ENCODE peak calls at places on chromosomes 11 and 22, in six cellular contexts. E is NCI-H82, I is NCI-H1048, U is Right ventricle myocardium superior, V is heart left ventricle, Z is neural crest cell. T is an unnamed sample.

GRCh38 chr11:93623179-93623578 is 38.3 kb upstream of the CEP295 start:
- DNase-seq in E (no peak), I (no peak), U (no peak), V (no peak), Z (no peak), T (no peak)

GRCh38 chr11:66359662-66360087 is 11.9 kb downstream of the SLC29A2 start:
- DNase-seq in E (peak), I (no peak), U (no peak), V (no peak), Z (no peak), T (no peak)

GRCh38 chr11:69390561-69390960 is 90.9 kb upstream of the LINC01488 start:
- DNase-seq in E (no peak), I (no peak), U (no peak), V (no peak), Z (no peak), T (no peak)

GRCh38 chr11:85558411-85558810 is 68.7 kb downstream of the DLG2 start:
- DNase-seq in E (no peak), I (no peak), U (no peak), V (no peak), Z (no peak), T (no peak)

GRCh38 chr11:31246451-31247165 is 122.9 kb downstream of the DCDC1 start:
- DNase-seq in E (peak), I (no peak), U (peak), V (no peak), Z (no peak), T (no peak)

GRCh38 chr11:89405629-89406028 is 85.5 kb downstream of the NOX4 start:
- DNase-seq in E (peak), I (no peak), U (no peak), V (no peak), Z (no peak), T (peak)

GRCh38 chr11:134559617-134559992 is 147.6 kb upstream of the B3GAT1 start:
- DNase-seq in E (no peak), I (no peak), U (no peak), V (peak), Z (no peak), T (peak)

GRCh38 chr11:70415176-70415575 is 16.8 kb downstream of the CTTN start:
- DNase-seq in E (no peak), I (no peak), U (no peak), V (no peak), Z (no peak), T (no peak)

GRCh38 chr11:1382831-1383607 is 6.7 kb upstream of the BRSK2 start:
- DNase-seq in E (peak), I (no peak), U (peak), V (peak), Z (peak), T (peak)

GRCh38 chr22:23219787-23220484 is 39.6 kb downstream of the BCR start:
- DNase-seq in E (peak), I (no peak), U (no peak), V (no peak), Z (no peak), T (no peak)

GRCh38 chr11:108669711-108670110 is 4.8 kb downstream of the DDX10 start:
- DNase-seq in E (peak), I (no peak), U (no peak), V (no peak), Z (no peak), T (no peak)

GRCh38 chr11:26974068-26974790 is 19.7 kb upstream of the FIBIN start:
- DNase-seq in E (no peak), I (no peak), U (no peak), V (no peak), Z (no peak), T (no peak)

GRCh38 chr11:65065898-65066297 is 7.5 kb upstream of the NAALADL1 start:
- DNase-seq in E (no peak), I (no peak), U (no peak), V (no peak), Z (no peak), T (no peak)

GRCh38 chr11:105582497-105582896 is 27.4 kb upstream of the GRIA4 start:
- DNase-seq in E (no peak), I (no peak), U (no peak), V (no peak), Z (no peak), T (no peak)

GRCh38 chr11:2940930-2941821 is 12.0 kb upstream of the PHLDA2 start:
- DNase-seq in E (no peak), I (no peak), U (peak), V (no peak), Z (no peak), T (peak)

GRCh38 chr22:39176067-39176621 is 23.7 kb upstream of the CBX7 start:
- DNase-seq in E (no peak), I (no peak), U (peak), V (peak), Z (no peak), T (no peak)

GRCh38 chr22:17774206-17774927 is at the start of gene BID:
- DNase-seq in E (peak), I (no peak), U (peak), V (peak), Z (peak), T (peak)

GRCh38 chr11:95791385-95792033 is 1.2 kb downstream of the CEP57 start:
- DNase-seq in E (no peak), I (no peak), U (no peak), V (no peak), Z (no peak), T (no peak)

GRCh38 chr11:128804481-128804880 is 62.6 kb downstream of the KCNJ1 start:
- DNase-seq in E (no peak), I (no peak), U (no peak), V (no peak), Z (no peak), T (no peak)

GRCh38 chr11:45211732-45212131 is 65.3 kb downstream of the PRDM11 start:
- DNase-seq in E (no peak), I (no peak), U (no peak), V (no peak), Z (no peak), T (no peak)

GRCh38 chr11:92880391-92880790 is 89.1 kb upstream of the MTNR1B start:
- DNase-seq in E (no peak), I (no peak), U (no peak), V (no peak), Z (no peak), T (no peak)

GRCh38 chr22:17570851-17571631 is 7.7 kb downstream of the SLC25A18 start:
- DNase-seq in E (no peak), I (no peak), U (peak), V (peak), Z (no peak), T (no peak)

GRCh38 chr11:27571151-27571840 is 64.7 kb upstream of the LIN7C start:
- DNase-seq in E (no peak), I (no peak), U (no peak), V (no peak), Z (no peak), T (no peak)

GRCh38 chr22:44037519-44038370 is 13.6 kb downstream of the PARVB start:
- DNase-seq in E (peak), I (no peak), U (no peak), V (peak), Z (no peak), T (no peak)

GRCh38 chr11:27395556-27396258 is 32.7 kb upstream of the CCDC34 start:
- DNase-seq in E (no peak), I (no peak), U (no peak), V (no peak), Z (no peak), T (no peak)

GRCh38 chr22:32410459-32410858 is 1.6 kb downstream of the RTCB start:
- DNase-seq in E (no peak), I (no peak), U (no peak), V (no peak), Z (no peak), T (no peak)

GRCh38 chr22:39997939-39998726 is 3.4 kb downstream of the FAM83F start:
- DNase-seq in E (peak), I (no peak), U (peak), V (no peak), Z (no peak), T (peak)

GRCh38 chr22:49774046-49774445 is 53.6 kb downstream of the BRD1 start:
- DNase-seq in E (no peak), I (no peak), U (no peak), V (no peak), Z (no peak), T (no peak)

GRCh38 chr11:67033661-67034166 is 10.8 kb downstream of the SYT12 start:
- DNase-seq in E (no peak), I (no peak), U (no peak), V (no peak), Z (no peak), T (peak)

T was measured in RPMI8226.